ENCODE peak calls at places on chromosome 9, in seven cellular contexts. One of them, this sample, is unnamed.

GRCh38 chr9:69176446-69177135 is 2.5 kb downstream of the TJP2 start:
- DNase-seq in HepG2: no peak
- DNase-seq in HCT116: no peak
- DNase-seq in SK-N-SH: no peak
- DNase-seq in GM12878: no peak
- DNase-seq in H1: no peak
- DNase-seq in K562: no peak
- DNase-seq in this sample: no peak

GRCh38 chr9:17824191-17824926 is 245.5 kb downstream of the SH3GL2 start:
- DNase-seq in HepG2: peak; percentile 5
- DNase-seq in HCT116: no peak
- DNase-seq in SK-N-SH: no peak
- DNase-seq in GM12878: no peak
- DNase-seq in H1: no peak
- DNase-seq in K562: no peak
- DNase-seq in this sample: no peak

GRCh38 chr9:89387197-89387849 is 69.0 kb downstream of the SECISBP2 start:
- DNase-seq in HepG2: no peak
- DNase-seq in HCT116: no peak
- DNase-seq in SK-N-SH: no peak
- DNase-seq in GM12878: no peak
- DNase-seq in H1: no peak
- DNase-seq in K562: no peak
- DNase-seq in this sample: no peak

GRCh38 chr9:83965350-83966208 is 14.4 kb downstream of the HNRNPK start:
- DNase-seq in HepG2: peak; percentile 73
- DNase-seq in HCT116: no peak
- DNase-seq in SK-N-SH: peak; percentile 26
- DNase-seq in GM12878: no peak
- DNase-seq in H1: no peak
- DNase-seq in K562: peak; percentile 21
- DNase-seq in this sample: no peak

GRCh38 chr9:90600029-90600428 is 42.6 kb downstream of the DIRAS2 start:
- DNase-seq in HepG2: no peak
- DNase-seq in HCT116: no peak
- DNase-seq in SK-N-SH: no peak
- DNase-seq in GM12878: no peak
- DNase-seq in H1: no peak
- DNase-seq in K562: no peak
- DNase-seq in this sample: no peak

GRCh38 chr9:115808108-115808507 is 345.5 kb upstream of the PAPPA start:
- DNase-seq in HepG2: no peak
- DNase-seq in HCT116: no peak
- DNase-seq in SK-N-SH: no peak
- DNase-seq in GM12878: no peak
- DNase-seq in H1: no peak
- DNase-seq in K562: no peak
- DNase-seq in this sample: no peak

GRCh38 chr9:95572370-95573151 is 55.8 kb upstream of the PTCH1 start:
- DNase-seq in HepG2: no peak
- DNase-seq in HCT116: no peak
- DNase-seq in SK-N-SH: peak; percentile 55
- DNase-seq in GM12878: no peak
- DNase-seq in H1: no peak
- DNase-seq in K562: no peak
- DNase-seq in this sample: no peak

GRCh38 chr9:94812343-94812742 is 85.8 kb downstream of the AOPEP start:
- DNase-seq in HepG2: no peak
- DNase-seq in HCT116: no peak
- DNase-seq in SK-N-SH: no peak
- DNase-seq in GM12878: no peak
- DNase-seq in H1: no peak
- DNase-seq in K562: no peak
- DNase-seq in this sample: no peak

GRCh38 chr9:23611874-23612273 is 214.2 kb downstream of the ELAVL2 start:
- DNase-seq in HepG2: no peak
- DNase-seq in HCT116: no peak
- DNase-seq in SK-N-SH: no peak
- DNase-seq in GM12878: no peak
- DNase-seq in H1: no peak
- DNase-seq in K562: no peak
- DNase-seq in this sample: no peak

GRCh38 chr9:35341585-35341984 is 148.3 kb upstream of the RUSC2 start:
- DNase-seq in HepG2: no peak
- DNase-seq in HCT116: no peak
- DNase-seq in SK-N-SH: no peak
- DNase-seq in GM12878: no peak
- DNase-seq in H1: no peak
- DNase-seq in K562: no peak
- DNase-seq in this sample: no peak

GRCh38 chr9:68705636-68706578 is 867 bp downstream of the PIP5K1B start:
- DNase-seq in HepG2: peak; percentile 46
- DNase-seq in HCT116: no peak
- DNase-seq in SK-N-SH: peak; percentile 31
- DNase-seq in GM12878: no peak
- DNase-seq in H1: peak; percentile 55
- DNase-seq in K562: peak; percentile 51
- DNase-seq in this sample: no peak

GRCh38 chr9:77661696-77662095 is 13.6 kb upstream of the GNA14 start:
- DNase-seq in HepG2: no peak
- DNase-seq in HCT116: no peak
- DNase-seq in SK-N-SH: no peak
- DNase-seq in GM12878: no peak
- DNase-seq in H1: no peak
- DNase-seq in K562: no peak
- DNase-seq in this sample: no peak

GRCh38 chr9:109017061-109017460 is 3.8 kb upstream of the CTNNAL1 start:
- DNase-seq in HepG2: no peak
- DNase-seq in HCT116: no peak
- DNase-seq in SK-N-SH: no peak
- DNase-seq in GM12878: no peak
- DNase-seq in H1: no peak
- DNase-seq in K562: no peak
- DNase-seq in this sample: no peak

GRCh38 chr9:91972076-91972626 is 22.1 kb upstream of the ROR2 start:
- DNase-seq in HepG2: no peak
- DNase-seq in HCT116: no peak
- DNase-seq in SK-N-SH: no peak
- DNase-seq in GM12878: no peak
- DNase-seq in H1: no peak
- DNase-seq in K562: no peak
- DNase-seq in this sample: no peak

GRCh38 chr9:120715331-120715924 is 1.2 kb upstream of the MEGF9 start:
- DNase-seq in HepG2: no peak
- DNase-seq in HCT116: no peak
- DNase-seq in SK-N-SH: peak; percentile 53
- DNase-seq in GM12878: no peak
- DNase-seq in H1: peak; percentile 62
- DNase-seq in K562: no peak
- DNase-seq in this sample: no peak

GRCh38 chr9:113468716-113469448 is 5.4 kb downstream of the RGS3 start:
- DNase-seq in HepG2: no peak
- DNase-seq in HCT116: no peak
- DNase-seq in SK-N-SH: peak; percentile 75
- DNase-seq in GM12878: no peak
- DNase-seq in H1: peak; percentile 27
- DNase-seq in K562: no peak
- DNase-seq in this sample: no peak

GRCh38 chr9:33227013-33227398 is 13.0 kb upstream of the SPINK4 start:
- DNase-seq in HepG2: no peak
- DNase-seq in HCT116: no peak
- DNase-seq in SK-N-SH: no peak
- DNase-seq in GM12878: no peak
- DNase-seq in H1: no peak
- DNase-seq in K562: no peak
- DNase-seq in this sample: no peak

GRCh38 chr9:35792826-35793225 is 1.4 kb downstream of the NPR2 start:
- DNase-seq in HepG2: no peak
- DNase-seq in HCT116: no peak
- DNase-seq in SK-N-SH: no peak
- DNase-seq in GM12878: no peak
- DNase-seq in H1: no peak
- DNase-seq in K562: no peak
- DNase-seq in this sample: no peak

GRCh38 chr9:136829981-136830885 is 12.0 kb upstream of the AJM1 start:
- DNase-seq in HepG2: no peak
- DNase-seq in HCT116: no peak
- DNase-seq in SK-N-SH: no peak
- DNase-seq in GM12878: no peak
- DNase-seq in H1: no peak
- DNase-seq in K562: no peak
- DNase-seq in this sample: no peak

GRCh38 chr9:130206579-130206978 is 34.4 kb downstream of the NCS1 start:
- DNase-seq in HepG2: no peak
- DNase-seq in HCT116: no peak
- DNase-seq in SK-N-SH: no peak
- DNase-seq in GM12878: no peak
- DNase-seq in H1: no peak
- DNase-seq in K562: no peak
- DNase-seq in this sample: no peak

GRCh38 chr9:129319076-129319937 is 141.2 kb upstream of the IER5L start:
- DNase-seq in HepG2: no peak
- DNase-seq in HCT116: no peak
- DNase-seq in SK-N-SH: no peak
- DNase-seq in GM12878: no peak
- DNase-seq in H1: no peak
- DNase-seq in K562: peak; percentile 1
- DNase-seq in this sample: no peak

GRCh38 chr9:110429453-110429852 is 91.8 kb upstream of the TXNDC8 start:
- DNase-seq in HepG2: no peak
- DNase-seq in HCT116: no peak
- DNase-seq in SK-N-SH: no peak
- DNase-seq in GM12878: no peak
- DNase-seq in H1: no peak
- DNase-seq in K562: no peak
- DNase-seq in this sample: no peak

GRCh38 chr9:81145331-81145963 is 543.9 kb downstream of the TLE1 start:
- DNase-seq in HepG2: no peak
- DNase-seq in HCT116: no peak
- DNase-seq in SK-N-SH: no peak
- DNase-seq in GM12878: no peak
- DNase-seq in H1: no peak
- DNase-seq in K562: no peak
- DNase-seq in this sample: no peak

GRCh38 chr9:91943876-91944470 is 6.1 kb downstream of the ROR2 start:
- DNase-seq in HepG2: no peak
- DNase-seq in HCT116: no peak
- DNase-seq in SK-N-SH: no peak
- DNase-seq in GM12878: no peak
- DNase-seq in H1: no peak
- DNase-seq in K562: no peak
- DNase-seq in this sample: no peak

GRCh38 chr9:20321683-20322082 is 300.6 kb downstream of the MLLT3 start:
- DNase-seq in HepG2: no peak
- DNase-seq in HCT116: no peak
- DNase-seq in SK-N-SH: no peak
- DNase-seq in GM12878: no peak
- DNase-seq in H1: no peak
- DNase-seq in K562: no peak
- DNase-seq in this sample: no peak
- TF ChIP-seq SIN3A in HepG2: no peak
- TF ChIP-seq SIN3A in HCT116: no peak
- TF ChIP-seq SIN3A in SK-N-SH: no peak
- TF ChIP-seq SIN3A in GM12878: no peak
- TF ChIP-seq SIN3A in H1: no peak
- TF ChIP-seq SIN3A in K562: no peak
- TF ChIP-seq SIN3A in this sample: no peak

DNA sequence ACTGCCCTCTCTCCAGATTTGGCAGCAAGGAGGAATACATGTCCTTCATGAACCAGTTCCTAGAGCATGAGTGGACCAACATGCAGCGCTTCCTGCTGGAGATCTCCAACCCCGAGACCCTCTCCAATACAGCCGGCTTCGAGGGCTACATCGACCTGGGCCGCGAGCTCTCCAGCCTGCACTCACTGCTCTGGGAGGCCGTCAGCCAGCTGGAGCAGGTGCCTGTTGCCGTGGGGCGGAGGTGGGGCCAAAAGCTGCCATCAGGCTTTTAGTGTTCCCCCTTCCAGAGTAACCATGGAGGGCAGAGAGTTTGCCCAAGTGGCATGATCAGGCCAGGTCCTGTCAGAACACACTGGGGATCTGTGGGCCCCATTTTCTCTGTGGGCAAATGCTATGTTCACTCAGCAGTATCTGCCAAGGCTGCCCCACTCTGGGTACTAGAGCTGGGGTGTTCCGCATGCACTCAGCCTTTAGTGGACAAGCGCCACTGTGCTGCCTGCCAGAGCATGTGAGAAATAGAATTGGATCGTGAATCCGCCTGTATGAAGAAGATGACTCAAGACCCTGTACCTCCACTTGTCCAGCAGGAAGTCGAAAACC is 117.1 kb downstream of the DAB2IP start:
- DNase-seq in HepG2: no peak
- DNase-seq in HCT116: no peak
- DNase-seq in SK-N-SH: no peak
- DNase-seq in GM12878: no peak
- DNase-seq in H1: no peak
- DNase-seq in K562: no peak
- DNase-seq in this sample: no peak
- TF ChIP-seq SIN3A in HepG2: no peak
- TF ChIP-seq SIN3A in HCT116: no peak
- TF ChIP-seq SIN3A in SK-N-SH: no peak
- TF ChIP-seq SIN3A in GM12878: no peak
- TF ChIP-seq SIN3A in H1: no peak
- TF ChIP-seq SIN3A in K562: no peak
- TF ChIP-seq SIN3A in this sample: no peak

DNA sequence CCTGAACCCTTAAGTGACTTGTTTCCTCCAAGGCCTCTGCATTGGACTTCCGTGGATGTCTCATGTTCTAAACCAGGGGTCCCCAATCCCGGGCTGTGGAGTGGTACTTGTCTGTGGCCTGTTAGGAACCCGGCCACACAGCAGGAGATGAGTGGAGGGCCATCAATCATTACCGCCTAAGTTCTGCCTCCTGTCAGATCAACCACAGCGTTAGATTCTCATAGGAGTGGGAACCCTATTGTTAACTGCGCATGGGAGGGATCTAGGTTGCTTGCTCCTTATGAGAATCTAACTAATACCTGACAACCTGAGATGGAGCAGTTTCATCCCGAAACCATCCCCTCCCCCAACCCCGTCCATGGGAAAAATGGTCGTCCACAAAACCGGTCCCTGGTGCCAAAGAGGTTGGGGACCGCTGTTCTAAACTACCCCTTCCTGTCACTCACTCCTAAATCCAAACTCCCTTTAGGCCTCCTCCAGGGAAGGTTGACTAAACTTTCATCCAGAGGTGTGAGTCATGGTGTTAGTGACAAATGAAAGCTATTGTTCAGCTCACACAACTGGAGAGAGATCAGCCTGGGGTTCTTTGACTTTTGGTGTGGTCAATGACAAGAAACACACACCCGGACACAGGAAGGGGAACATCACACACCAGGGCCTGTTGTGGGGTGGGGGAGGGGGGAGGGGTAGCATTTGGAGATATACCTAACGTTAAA is 9.5 kb downstream of the KCNV2 start:
- DNase-seq in HepG2: no peak
- DNase-seq in HCT116: peak; percentile 19
- DNase-seq in SK-N-SH: no peak
- DNase-seq in GM12878: no peak
- DNase-seq in H1: no peak
- DNase-seq in K562: no peak
- DNase-seq in this sample: no peak
- TF ChIP-seq SIN3A in HepG2: no peak
- TF ChIP-seq SIN3A in HCT116: no peak
- TF ChIP-seq SIN3A in SK-N-SH: no peak
- TF ChIP-seq SIN3A in GM12878: no peak
- TF ChIP-seq SIN3A in H1: no peak
- TF ChIP-seq SIN3A in K562: no peak
- TF ChIP-seq SIN3A in this sample: no peak

GRCh38 chr9:118252027-118252426 is 547.8 kb downstream of the TLR4 start:
- DNase-seq in HepG2: no peak
- DNase-seq in HCT116: no peak
- DNase-seq in SK-N-SH: no peak
- DNase-seq in GM12878: no peak
- DNase-seq in H1: no peak
- DNase-seq in K562: no peak
- DNase-seq in this sample: no peak
- TF ChIP-seq SIN3A in HepG2: no peak
- TF ChIP-seq SIN3A in HCT116: no peak
- TF ChIP-seq SIN3A in SK-N-SH: no peak
- TF ChIP-seq SIN3A in GM12878: no peak
- TF ChIP-seq SIN3A in H1: no peak
- TF ChIP-seq SIN3A in K562: no peak
- TF ChIP-seq SIN3A in this sample: no peak